ENCODE peak calls at places on chromosomes 7 and 10, in five cellular contexts. X, R, V, W and A are unnamed samples.

GRCh38 chr10:59877191-59877671 is 29.1 kb downstream of the CCDC6 start:
- DNase-seq in V (peak), R (no peak), W (no peak), X (no peak), A (peak)

GRCh38 chr7:128812514-128813168 is 17.6 kb upstream of the FLNC start:
- DNase-seq in X (peak), R (peak), W (no peak), V (no peak), A (peak)

GRCh38 chr7:20270371-20270770 is 53.2 kb upstream of the MACC1 start:
- DNase-seq in V (no peak), X (no peak), W (no peak), R (no peak), A (no peak)

GRCh38 chr7:130144632-130145171 is 60.5 kb downstream of the TMEM209 start:
- DNase-seq in V (no peak), W (no peak), X (peak), R (no peak), A (no peak)

GRCh38 chr7:34036069-34036920 is 131.0 kb downstream of the BMPER start:
- DNase-seq in W (no peak), X (peak), R (peak), V (peak), A (peak)

GRCh38 chr7:151093748-151094147 is 7.5 kb downstream of the AGAP3 start:
- DNase-seq in X (no peak), V (no peak), R (no peak), W (no peak), A (no peak)

GRCh38 chr10:47452495-47453434 is 31.1 kb downstream of the ANXA8 start:
- DNase-seq in R (peak), V (no peak), X (no peak), W (no peak), A (peak)

GRCh38 chr7:151626422-151627115 is 106.9 kb upstream of the RHEB start:
- DNase-seq in W (no peak), R (peak), V (no peak), X (no peak), A (peak)

GRCh38 chr10:50561816-50562215 is 61.9 kb downstream of the SGMS1 start:
- DNase-seq in W (no peak), V (no peak), X (no peak), R (peak), A (no peak)

GRCh38 chr7:54960517-54960916 is 58.3 kb upstream of the EGFR start:
- DNase-seq in R (no peak), X (no peak), V (no peak), W (no peak), A (no peak)

GRCh38 chr7:26664735-26665420 is 199.5 kb downstream of the SKAP2 start:
- DNase-seq in V (no peak), W (no peak), X (no peak), R (no peak), A (no peak)

GRCh38 chr10:122348951-122349361 is 25.6 kb upstream of the PLEKHA1 start:
- DNase-seq in W (no peak), V (no peak), R (no peak), X (peak), A (no peak)

GRCh38 chr7:116269466-116269865 is 59.1 kb downstream of the TES start:
- DNase-seq in V (no peak), W (no peak), R (no peak), X (no peak), A (no peak)

GRCh38 chr7:77837275-77837674 is 38.7 kb downstream of the PHTF2 start:
- DNase-seq in R (no peak), V (no peak), W (no peak), X (no peak), A (no peak)

GRCh38 chr7:90425376-90425775 is 22.1 kb downstream of the CLDN12 start:
- DNase-seq in W (no peak), R (no peak), V (no peak), X (no peak), A (no peak)

GRCh38 chr10:16787361-16787791 is 29.8 kb downstream of the RSU1 start:
- DNase-seq in W (no peak), V (no peak), R (no peak), X (no peak), A (no peak)

GRCh38 chr10:15211464-15211979 is 43.0 kb upstream of the NMT2 start:
- DNase-seq in V (no peak), W (no peak), R (no peak), X (no peak), A (no peak)

GRCh38 chr10:14325325-14325955 is 5.3 kb downstream of the FRMD4A start:
- DNase-seq in V (no peak), W (no peak), X (no peak), R (peak), A (peak)

GRCh38 chr10:99391346-99391745 is 39.1 kb downstream of the GOT1 start:
- DNase-seq in W (no peak), V (no peak), X (no peak), R (no peak), A (no peak)

GRCh38 chr10:80579849-80580645 is 42.3 kb downstream of the SH2D4B start:
- DNase-seq in X (no peak), V (no peak), W (no peak), R (no peak), A (no peak)

GRCh38 chr7:96321041-96321669 is 743 bp downstream of the SLC25A13 start:
- DNase-seq in X (peak), W (no peak), R (peak), V (peak), A (peak)

GRCh38 chr7:105810556-105810955 is 65.8 kb downstream of the ATXN7L1 start:
- DNase-seq in R (no peak), X (no peak), W (no peak), V (no peak), A (no peak)

GRCh38 chr7:150877545-150877944 is 25.2 kb downstream of the AOC1 start:
- DNase-seq in R (no peak), W (no peak), V (no peak), X (no peak), A (no peak)

GRCh38 chr7:139620676-139621344 is 97.3 kb downstream of the CLEC2L start:
- DNase-seq in R (peak), W (no peak), V (no peak), X (peak), A (peak)

GRCh38 chr7:132193898-132194297 is 382.4 kb downstream of the PLXNA4 start:
- DNase-seq in V (no peak), W (no peak), X (peak), R (no peak), A (no peak)